ENCODE peak calls at places on chromosomes 12 and 14, in six cellular contexts. L is brain microvascular endothelial cell, E is kidney, I is endothelial cell of umbilical vein, G is A549, H is uterus. F is an unnamed sample.

GRCh38 chr12:104680506-104680905 is 223.8 kb downstream of the CHST11 start:
- DNase-seq in L (no peak), E (no peak), I (no peak), G (no peak), H (no peak), F (no peak)

GRCh38 chr12:50505386-50505827 is 622 bp downstream of the DIP2B start:
- DNase-seq in L (peak; percentile 1), E (peak; percentile 72), I (peak; percentile 44), G (no peak), H (peak; percentile 33), F (no peak)

GRCh38 chr12:68349083-68349700 is 17.0 kb upstream of the MDM1 start:
- DNase-seq in L (no peak), E (no peak), I (no peak), G (no peak), H (no peak), F (no peak)

GRCh38 chr14:69428289-69428998 is 30.0 kb downstream of the SLC39A9 start:
- DNase-seq in L (no peak), E (no peak), I (no peak), G (no peak), H (no peak), F (no peak)

GRCh38 chr12:110254971-110255540 is 26.0 kb upstream of the ATP2A2 start:
- DNase-seq in L (no peak), E (no peak), I (no peak), G (no peak), H (no peak), F (no peak)

GRCh38 chr12:116955382-116956021 is 44.8 kb downstream of the FBXW8 start:
- DNase-seq in L (no peak), E (no peak), I (no peak), G (peak; percentile 68), H (no peak), F (no peak)

GRCh38 chr12:67524861-67525499 is 123.6 kb upstream of the DYRK2 start:
- DNase-seq in L (no peak), E (no peak), I (no peak), G (no peak), H (no peak), F (no peak)

GRCh38 chr12:107429006-107429698 is 256.4 kb upstream of the PWP1 start:
- DNase-seq in L (no peak), E (no peak), I (no peak), G (no peak), H (no peak), F (no peak)

GRCh38 chr12:48037267-48037915 is 33.1 kb upstream of the COL2A1 start:
- DNase-seq in L (peak; percentile 19), E (no peak), I (no peak), G (no peak), H (no peak), F (peak; percentile 18)

GRCh38 chr14:31477248-31477647 is 10.6 kb downstream of the GPR33 start:
- DNase-seq in L (no peak), E (no peak), I (no peak), G (no peak), H (no peak), F (no peak)

GRCh38 chr12:81558031-81558430 is 201.1 kb downstream of the PPFIA2 start:
- DNase-seq in L (peak; percentile 31), E (no peak), I (no peak), G (no peak), H (no peak), F (no peak)

GRCh38 chr14:104140213-104140462 is 1.8 kb downstream of the KIF26A start:
- DNase-seq in L (no peak), E (peak; percentile 37), I (no peak), G (no peak), H (no peak), F (no peak)

GRCh38 chr14:88804035-88804434 is 11.3 kb upstream of the EML5 start:
- DNase-seq in L (no peak), E (no peak), I (peak; percentile 15), G (no peak), H (no peak), F (no peak)

GRCh38 chr14:36605506-36605857 is 23.1 kb upstream of the NKX2-8 start:
- DNase-seq in L (no peak), E (no peak), I (no peak), G (no peak), H (no peak), F (no peak)

GRCh38 chr12:104136577-104136976 is 1.4 kb downstream of the NFYB start:
- DNase-seq in L (no peak), E (no peak), I (peak; percentile 35), G (no peak), H (no peak), F (no peak)

GRCh38 chr14:93643676-93644075 is 144.6 kb downstream of the PRIMA1 start:
- DNase-seq in L (no peak), E (no peak), I (no peak), G (no peak), H (no peak), F (no peak)

GRCh38 chr12:127360580-127360979 is 906.4 kb upstream of the TMEM132C start:
- DNase-seq in L (no peak), E (no peak), I (no peak), G (no peak), H (no peak), F (no peak)

GRCh38 chr12:118984206-118984943 is 3.0 kb downstream of the SRRM4 start:
- DNase-seq in L (no peak), E (no peak), I (no peak), G (no peak), H (no peak), F (no peak)

GRCh38 chr14:68140111-68140741 is 320.6 kb downstream of the RAD51B start:
- DNase-seq in L (peak; percentile 94), E (no peak), I (peak; percentile 86), G (peak; percentile 99), H (peak; percentile 64), F (peak; percentile 96)

GRCh38 chr12:115351513-115352077 is 667.6 kb upstream of the TBX3 start:
- DNase-seq in L (no peak), E (no peak), I (no peak), G (no peak), H (no peak), F (no peak)

GRCh38 chr12:65891219-65891618 is 66.9 kb downstream of the HMGA2 start:
- DNase-seq in L (no peak), E (no peak), I (peak; percentile 46), G (no peak), H (no peak), F (no peak)

GRCh38 chr12:24078318-24078765 is 128.9 kb upstream of the SOX5 start:
- DNase-seq in L (peak; percentile 36), E (no peak), I (no peak), G (no peak), H (no peak), F (no peak)

GRCh38 chr14:72678360-72678759 is 215.5 kb downstream of the DPF3 start:
- DNase-seq in L (peak; percentile 63), E (no peak), I (peak; percentile 90), G (no peak), H (no peak), F (no peak)

GRCh38 chr12:51788876-51789275 is 59.6 kb downstream of the FIGNL2 start:
- DNase-seq in L (peak; percentile 60), E (no peak), I (no peak), G (no peak), H (no peak), F (peak; percentile 20)

GRCh38 chr14:38004610-38004879 is 203.2 kb upstream of the SSTR1 start:
- DNase-seq in L (no peak), E (no peak), I (no peak), G (no peak), H (no peak), F (no peak)

GRCh38 chr12:6697584-6698351 is 2.8 kb downstream of the PIANP start:
- DNase-seq in L (peak; percentile 52), E (peak; percentile 69), I (peak; percentile 58), G (peak; percentile 76), H (no peak), F (peak; percentile 13)

GRCh38 chr14:26606729-26607128 is 8.9 kb upstream of the NOVA1 start:
- DNase-seq in L (no peak), E (no peak), I (no peak), G (no peak), H (no peak), F (no peak)

GRCh38 chr14:41663478-41663845 is 56.8 kb downstream of the LRFN5 start:
- DNase-seq in L (no peak), E (no peak), I (no peak), G (no peak), H (no peak), F (no peak)

GRCh38 chr12:15011162-15011561 is 38.3 kb downstream of the PDE6H start:
- DNase-seq in L (no peak), E (no peak), I (no peak), G (peak; percentile 20), H (no peak), F (no peak)
- TF ChIP-seq CTCF in L (peak; percentile 44), E (no peak), I (no peak), G (no peak), H (no peak), F (peak; percentile 29)

GRCh38 chr14:96938946-96939345 is 141.8 kb downstream of the VRK1 start:
- DNase-seq in L (no peak), E (no peak), I (no peak), G (no peak), H (no peak), F (no peak)
- TF ChIP-seq CTCF in L (peak; percentile 18), E (no peak), I (no peak), G (no peak), H (no peak), F (no peak)

GRCh38 chr14:91363776-91364523 is 53.7 kb downstream of the CCDC88C start:
- DNase-seq in L (no peak), E (peak; percentile 46), I (no peak), G (no peak), H (no peak), F (no peak)
- TF ChIP-seq CTCF in L (no peak), E (no peak), I (no peak), G (no peak), H (no peak), F (no peak)

DNA sequence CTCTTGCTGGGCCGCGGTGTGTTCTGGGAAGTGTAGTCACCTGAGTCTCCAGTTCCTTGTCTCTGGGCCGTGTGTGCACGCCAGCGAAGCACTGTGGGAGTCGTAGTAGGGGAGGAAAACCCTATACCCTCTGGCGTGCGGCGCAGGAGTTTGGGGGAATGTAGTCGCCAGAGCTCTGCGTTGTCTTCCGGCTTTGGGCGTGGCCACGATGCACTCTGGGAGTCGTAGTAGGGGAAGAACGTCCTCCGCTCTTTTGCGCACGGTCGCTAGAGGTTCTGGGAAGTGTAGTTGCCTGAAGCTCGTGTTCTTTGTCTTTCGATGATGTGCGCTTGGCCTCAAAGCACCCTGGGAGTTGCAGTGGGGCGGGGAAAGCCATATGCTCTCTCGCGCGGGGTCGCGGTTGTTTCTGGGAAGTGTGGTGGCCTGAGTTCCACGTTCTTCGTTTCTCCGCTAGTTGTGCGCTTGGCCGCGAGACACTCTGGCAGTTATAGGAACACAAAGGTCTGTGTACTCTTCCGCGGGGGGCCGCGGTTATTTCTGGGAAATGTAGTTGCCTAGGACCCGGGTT is 588 bp upstream of the ZNF140 start:
- DNase-seq in L (peak; percentile 99), E (peak; percentile 100), I (peak; percentile 100), G (peak; percentile 99), H (peak; percentile 98), F (peak; percentile 99)
- TF ChIP-seq CTCF in L (peak; percentile 35), E (no peak), I (no peak), G (no peak), H (no peak), F (peak; percentile 22)

GRCh38 chr12:70794131-70794530 is 126.4 kb downstream of the PTPRR start:
- DNase-seq in L (no peak), E (no peak), I (no peak), G (no peak), H (no peak), F (no peak)

GRCh38 chr12:70796989-70797388 is 123.5 kb downstream of the PTPRR start:
- DNase-seq in L (no peak), E (no peak), I (no peak), G (no peak), H (no peak), F (no peak)

GRCh38 chr12:70795608-70796007 is 124.9 kb downstream of the PTPRR start:
- DNase-seq in L (no peak), E (no peak), I (no peak), G (no peak), H (no peak), F (no peak)

GRCh38 chr12:70798016-70798768 is 122.3 kb downstream of the PTPRR start:
- DNase-seq in L (no peak), E (no peak), I (no peak), G (no peak), H (no peak), F (no peak)
- TF ChIP-seq CTCF in L (no peak), E (no peak), I (no peak), G (no peak), H (no peak), F (no peak)

F was measured in AG04450.